ENCODE peak calls at places on chromosome 1, in five cellular contexts. L is lower lobe of right lung; I is PC-3; B is heart right ventricle; W is activated T-cell treated with anti-CD3 and anti-CD28 coated beads, Interleukin-2, amount 50 U/mL, for 48 hours. C is an unnamed sample.

GRCh38 chr1:233865902-233866301 is 38.6 kb upstream of the SLC35F3 start:
- DNase-seq in L (no peak), I (peak), B (no peak), W (no peak), C (no peak)

GRCh38 chr1:209708297-209708696 is 3.7 kb downstream of the HSD11B1 start:
- DNase-seq in L (no peak), I (no peak), B (no peak), W (no peak), C (no peak)

GRCh38 chr1:225447649-225448048 is 19.8 kb upstream of the LBR start:
- DNase-seq in L (no peak), I (no peak), B (no peak), W (peak), C (no peak)

GRCh38 chr1:23216771-23217420 is 406 bp downstream of the HTR1D start:
- DNase-seq in L (no peak), I (no peak), B (peak), W (peak), C (peak)

GRCh38 chr1:48916121-48917069 is 139.7 kb upstream of the BEND5 start:
- DNase-seq in L (no peak), I (peak), B (no peak), W (no peak), C (no peak)

GRCh38 chr1:223726380-223727001 is 14.2 kb downstream of the CAPN2 start:
- DNase-seq in L (peak), I (peak), B (peak), W (peak), C (peak)

GRCh38 chr1:18710002-18710401 is 79.4 kb downstream of the PAX7 start:
- DNase-seq in L (no peak), I (no peak), B (no peak), W (no peak), C (no peak)

GRCh38 chr1:70227439-70227838 is 6.3 kb downstream of the SRSF11 start:
- DNase-seq in L (no peak), I (no peak), B (no peak), W (no peak), C (no peak)

GRCh38 chr1:109498161-109498801 is 4.4 kb downstream of the CYB561D1 start:
- DNase-seq in L (no peak), I (peak), B (no peak), W (peak), C (peak)

GRCh38 chr1:167333703-167334102 is 113.0 kb downstream of the POU2F1 start:
- DNase-seq in L (no peak), I (no peak), B (no peak), W (no peak), C (no peak)

GRCh38 chr1:13469343-13469742 is 44.5 kb downstream of the LRRC38 start:
- DNase-seq in L (no peak), I (peak), B (no peak), W (no peak), C (no peak)

GRCh38 chr1:93288558-93288957 is 57.1 kb upstream of the DR1 start:
- DNase-seq in L (no peak), I (no peak), B (no peak), W (no peak), C (no peak)